ENCODE peak calls at places on chromosomes 1 and 21, in ten cellular contexts. One of them, this sample, is unnamed.

GRCh38 chr1:22171951-22172715 is 29.2 kb upstream of the WNT4 start:
- DNase-seq in Karpas-422: no peak
- DNase-seq in heart left ventricle: no peak
- DNase-seq in sigmoid colon: no peak
- DNase-seq in foreskin keratinocyte: peak
- DNase-seq in cardiac septum: no peak
- DNase-seq in cerebellar nuclear complex: no peak
- DNase-seq in iris pigment epithelial cell: no peak
- DNase-seq in hepatic stellate cell: no peak
- DNase-seq in upper lobe of left lung: no peak
- DNase-seq in this sample: peak

GRCh38 chr21:27477321-27477720 is 510.4 kb upstream of the ADAMTS5 start:
- DNase-seq in foreskin keratinocyte: no peak
- DNase-seq in iris pigment epithelial cell: peak
- DNase-seq in upper lobe of left lung: no peak
- DNase-seq in sigmoid colon: no peak
- DNase-seq in hepatic stellate cell: no peak
- DNase-seq in cardiac septum: no peak
- DNase-seq in cerebellar nuclear complex: no peak
- DNase-seq in heart left ventricle: no peak
- DNase-seq in Karpas-422: no peak
- DNase-seq in this sample: no peak

GRCh38 chr1:179229214-179230140 is at the start of gene ABL2:
- DNase-seq in Karpas-422: peak
- DNase-seq in cerebellar nuclear complex: no peak
- DNase-seq in foreskin keratinocyte: no peak
- DNase-seq in iris pigment epithelial cell: no peak
- DNase-seq in cardiac septum: peak
- DNase-seq in upper lobe of left lung: peak
- DNase-seq in heart left ventricle: peak
- DNase-seq in sigmoid colon: peak
- DNase-seq in hepatic stellate cell: peak
- DNase-seq in this sample: peak

GRCh38 chr21:34367320-34367935 is 3.6 kb downstream of the KCNE2 start:
- DNase-seq in foreskin keratinocyte: peak
- DNase-seq in heart left ventricle: no peak
- DNase-seq in cardiac septum: no peak
- DNase-seq in upper lobe of left lung: no peak
- DNase-seq in Karpas-422: peak
- DNase-seq in hepatic stellate cell: peak
- DNase-seq in sigmoid colon: peak
- DNase-seq in cerebellar nuclear complex: no peak
- DNase-seq in iris pigment epithelial cell: peak
- DNase-seq in this sample: peak

GRCh38 chr21:29130234-29130993 is at the start of gene MAP3K7CL:
- DNase-seq in iris pigment epithelial cell: peak
- DNase-seq in sigmoid colon: peak
- DNase-seq in cerebellar nuclear complex: no peak
- DNase-seq in upper lobe of left lung: peak
- DNase-seq in foreskin keratinocyte: peak
- DNase-seq in heart left ventricle: peak
- DNase-seq in cardiac septum: peak
- DNase-seq in Karpas-422: no peak
- DNase-seq in hepatic stellate cell: peak
- DNase-seq in this sample: no peak

GRCh38 chr1:107243461-107243860 is 102.6 kb downstream of the NTNG1 start:
- DNase-seq in heart left ventricle: no peak
- DNase-seq in hepatic stellate cell: no peak
- DNase-seq in foreskin keratinocyte: no peak
- DNase-seq in cerebellar nuclear complex: no peak
- DNase-seq in cardiac septum: no peak
- DNase-seq in iris pigment epithelial cell: no peak
- DNase-seq in sigmoid colon: no peak
- DNase-seq in Karpas-422: no peak
- DNase-seq in upper lobe of left lung: no peak
- DNase-seq in this sample: no peak

GRCh38 chr1:43304771-43305300 is 4.1 kb downstream of the TIE1 start:
- DNase-seq in cerebellar nuclear complex: no peak
- DNase-seq in upper lobe of left lung: peak
- DNase-seq in hepatic stellate cell: no peak
- DNase-seq in sigmoid colon: peak
- DNase-seq in heart left ventricle: no peak
- DNase-seq in foreskin keratinocyte: no peak
- DNase-seq in iris pigment epithelial cell: no peak
- DNase-seq in Karpas-422: no peak
- DNase-seq in cardiac septum: no peak
- DNase-seq in this sample: no peak

GRCh38 chr1:69569281-69569970 is 1.7 kb downstream of the LRRC7 start:
- DNase-seq in sigmoid colon: no peak
- DNase-seq in upper lobe of left lung: no peak
- DNase-seq in cardiac septum: no peak
- DNase-seq in foreskin keratinocyte: no peak
- DNase-seq in Karpas-422: no peak
- DNase-seq in cerebellar nuclear complex: no peak
- DNase-seq in hepatic stellate cell: no peak
- DNase-seq in heart left ventricle: no peak
- DNase-seq in iris pigment epithelial cell: no peak
- DNase-seq in this sample: peak

GRCh38 chr1:7403265-7404045 is 367.6 kb upstream of the VAMP3 start:
- DNase-seq in hepatic stellate cell: no peak
- DNase-seq in Karpas-422: no peak
- DNase-seq in heart left ventricle: no peak
- DNase-seq in sigmoid colon: peak
- DNase-seq in iris pigment epithelial cell: peak
- DNase-seq in foreskin keratinocyte: peak
- DNase-seq in cerebellar nuclear complex: no peak
- DNase-seq in cardiac septum: no peak
- DNase-seq in upper lobe of left lung: no peak
- DNase-seq in this sample: no peak

GRCh38 chr1:55195523-55196233 is 19.5 kb downstream of the USP24 start:
- DNase-seq in cardiac septum: no peak
- DNase-seq in foreskin keratinocyte: no peak
- DNase-seq in hepatic stellate cell: no peak
- DNase-seq in sigmoid colon: no peak
- DNase-seq in upper lobe of left lung: no peak
- DNase-seq in heart left ventricle: no peak
- DNase-seq in Karpas-422: no peak
- DNase-seq in cerebellar nuclear complex: no peak
- DNase-seq in iris pigment epithelial cell: peak
- DNase-seq in this sample: no peak

GRCh38 chr1:12594966-12595838 is 22.8 kb downstream of the DHRS3 start:
- DNase-seq in cerebellar nuclear complex: no peak
- DNase-seq in Karpas-422: no peak
- DNase-seq in hepatic stellate cell: peak
- DNase-seq in heart left ventricle: peak
- DNase-seq in cardiac septum: peak
- DNase-seq in sigmoid colon: peak
- DNase-seq in iris pigment epithelial cell: peak
- DNase-seq in foreskin keratinocyte: no peak
- DNase-seq in upper lobe of left lung: peak
- DNase-seq in this sample: peak

GRCh38 chr1:74763714-74764301 is 30.9 kb downstream of the TYW3 start:
- DNase-seq in heart left ventricle: no peak
- DNase-seq in foreskin keratinocyte: no peak
- DNase-seq in sigmoid colon: no peak
- DNase-seq in Karpas-422: no peak
- DNase-seq in upper lobe of left lung: no peak
- DNase-seq in hepatic stellate cell: no peak
- DNase-seq in iris pigment epithelial cell: peak
- DNase-seq in cardiac septum: no peak
- DNase-seq in cerebellar nuclear complex: no peak
- DNase-seq in this sample: no peak

GRCh38 chr1:55141295-55141893 is 73.8 kb downstream of the USP24 start:
- DNase-seq in Karpas-422: no peak
- DNase-seq in hepatic stellate cell: no peak
- DNase-seq in cardiac septum: no peak
- DNase-seq in upper lobe of left lung: no peak
- DNase-seq in sigmoid colon: no peak
- DNase-seq in cerebellar nuclear complex: no peak
- DNase-seq in iris pigment epithelial cell: no peak
- DNase-seq in foreskin keratinocyte: no peak
- DNase-seq in heart left ventricle: no peak
- DNase-seq in this sample: no peak

GRCh38 chr21:38669186-38669585 is 136.5 kb upstream of the ETS2 start:
- DNase-seq in Karpas-422: peak
- DNase-seq in heart left ventricle: no peak
- DNase-seq in cardiac septum: no peak
- DNase-seq in upper lobe of left lung: no peak
- DNase-seq in cerebellar nuclear complex: no peak
- DNase-seq in sigmoid colon: no peak
- DNase-seq in hepatic stellate cell: no peak
- DNase-seq in iris pigment epithelial cell: peak
- DNase-seq in foreskin keratinocyte: no peak
- DNase-seq in this sample: peak

GRCh38 chr1:74396942-74397341 is 115.5 kb downstream of the LRRC53 start:
- DNase-seq in heart left ventricle: peak
- DNase-seq in Karpas-422: no peak
- DNase-seq in hepatic stellate cell: no peak
- DNase-seq in upper lobe of left lung: no peak
- DNase-seq in foreskin keratinocyte: no peak
- DNase-seq in cardiac septum: no peak
- DNase-seq in iris pigment epithelial cell: no peak
- DNase-seq in cerebellar nuclear complex: no peak
- DNase-seq in sigmoid colon: no peak
- DNase-seq in this sample: no peak

GRCh38 chr1:178534137-178534868 is 21.4 kb downstream of the TEX35 start:
- DNase-seq in upper lobe of left lung: no peak
- DNase-seq in hepatic stellate cell: no peak
- DNase-seq in heart left ventricle: no peak
- DNase-seq in cerebellar nuclear complex: no peak
- DNase-seq in Karpas-422: no peak
- DNase-seq in iris pigment epithelial cell: no peak
- DNase-seq in foreskin keratinocyte: no peak
- DNase-seq in sigmoid colon: peak
- DNase-seq in cardiac septum: no peak
- DNase-seq in this sample: no peak

GRCh38 chr1:161274874-161275273 is 16.3 kb downstream of the PCP4L1 start:
- DNase-seq in hepatic stellate cell: no peak
- DNase-seq in foreskin keratinocyte: no peak
- DNase-seq in cerebellar nuclear complex: no peak
- DNase-seq in sigmoid colon: no peak
- DNase-seq in cardiac septum: no peak
- DNase-seq in iris pigment epithelial cell: no peak
- DNase-seq in upper lobe of left lung: no peak
- DNase-seq in Karpas-422: no peak
- DNase-seq in heart left ventricle: no peak
- DNase-seq in this sample: no peak

GRCh38 chr1:205688171-205688570 is 7.9 kb upstream of the SLC45A3 start:
- DNase-seq in iris pigment epithelial cell: no peak
- DNase-seq in upper lobe of left lung: no peak
- DNase-seq in heart left ventricle: no peak
- DNase-seq in cerebellar nuclear complex: no peak
- DNase-seq in sigmoid colon: no peak
- DNase-seq in cardiac septum: no peak
- DNase-seq in hepatic stellate cell: no peak
- DNase-seq in Karpas-422: no peak
- DNase-seq in foreskin keratinocyte: no peak
- DNase-seq in this sample: no peak

GRCh38 chr1:203291201-203292096 is 13.9 kb upstream of the BTG2 start:
- DNase-seq in iris pigment epithelial cell: peak
- DNase-seq in Karpas-422: no peak
- DNase-seq in cardiac septum: no peak
- DNase-seq in sigmoid colon: peak
- DNase-seq in foreskin keratinocyte: no peak
- DNase-seq in heart left ventricle: no peak
- DNase-seq in hepatic stellate cell: no peak
- DNase-seq in cerebellar nuclear complex: no peak
- DNase-seq in upper lobe of left lung: peak
- DNase-seq in this sample: no peak

GRCh38 chr1:33244809-33245186 is 11.5 kb upstream of the ZNF362 start:
- DNase-seq in hepatic stellate cell: no peak
- DNase-seq in foreskin keratinocyte: no peak
- DNase-seq in iris pigment epithelial cell: no peak
- DNase-seq in cerebellar nuclear complex: no peak
- DNase-seq in sigmoid colon: no peak
- DNase-seq in cardiac septum: no peak
- DNase-seq in upper lobe of left lung: no peak
- DNase-seq in Karpas-422: peak
- DNase-seq in heart left ventricle: no peak
- DNase-seq in this sample: no peak

GRCh38 chr1:89254658-89255287 is 17.9 kb downstream of the GBP5 start:
- DNase-seq in Karpas-422: no peak
- DNase-seq in cerebellar nuclear complex: no peak
- DNase-seq in cardiac septum: no peak
- DNase-seq in heart left ventricle: no peak
- DNase-seq in hepatic stellate cell: no peak
- DNase-seq in foreskin keratinocyte: no peak
- DNase-seq in iris pigment epithelial cell: no peak
- DNase-seq in upper lobe of left lung: no peak
- DNase-seq in sigmoid colon: no peak
- DNase-seq in this sample: no peak

GRCh38 chr1:109160054-109160840 is 46.3 kb downstream of the ELAPOR1 start:
- DNase-seq in iris pigment epithelial cell: no peak
- DNase-seq in Karpas-422: no peak
- DNase-seq in cardiac septum: no peak
- DNase-seq in upper lobe of left lung: no peak
- DNase-seq in sigmoid colon: no peak
- DNase-seq in cerebellar nuclear complex: no peak
- DNase-seq in hepatic stellate cell: no peak
- DNase-seq in heart left ventricle: no peak
- DNase-seq in foreskin keratinocyte: no peak
- DNase-seq in this sample: no peak

GRCh38 chr21:25887166-25887565 is 152.4 kb downstream of the GABPA start:
- DNase-seq in foreskin keratinocyte: no peak
- DNase-seq in hepatic stellate cell: no peak
- DNase-seq in iris pigment epithelial cell: no peak
- DNase-seq in heart left ventricle: no peak
- DNase-seq in upper lobe of left lung: no peak
- DNase-seq in Karpas-422: peak
- DNase-seq in cerebellar nuclear complex: no peak
- DNase-seq in sigmoid colon: no peak
- DNase-seq in cardiac septum: no peak
- DNase-seq in this sample: peak

GRCh38 chr21:14684071-14684470 is 138.0 kb upstream of the SAMSN1 start:
- DNase-seq in iris pigment epithelial cell: no peak
- DNase-seq in sigmoid colon: no peak
- DNase-seq in cardiac septum: no peak
- DNase-seq in cerebellar nuclear complex: no peak
- DNase-seq in foreskin keratinocyte: no peak
- DNase-seq in heart left ventricle: no peak
- DNase-seq in upper lobe of left lung: no peak
- DNase-seq in Karpas-422: no peak
- DNase-seq in hepatic stellate cell: no peak
- DNase-seq in this sample: no peak

GRCh38 chr1:229024528-229025119 is 246.3 kb upstream of the RAB4A start:
- DNase-seq in Karpas-422: no peak
- DNase-seq in iris pigment epithelial cell: peak
- DNase-seq in sigmoid colon: peak
- DNase-seq in heart left ventricle: peak
- DNase-seq in hepatic stellate cell: peak
- DNase-seq in cardiac septum: peak
- DNase-seq in cerebellar nuclear complex: no peak
- DNase-seq in upper lobe of left lung: peak
- DNase-seq in foreskin keratinocyte: peak
- DNase-seq in this sample: no peak

GRCh38 chr1:10668241-10668761 is 128.1 kb downstream of the CASZ1 start:
- DNase-seq in cardiac septum: no peak
- DNase-seq in hepatic stellate cell: no peak
- DNase-seq in heart left ventricle: no peak
- DNase-seq in cerebellar nuclear complex: no peak
- DNase-seq in iris pigment epithelial cell: no peak
- DNase-seq in foreskin keratinocyte: no peak
- DNase-seq in upper lobe of left lung: peak
- DNase-seq in Karpas-422: no peak
- DNase-seq in sigmoid colon: no peak
- DNase-seq in this sample: no peak

GRCh38 chr1:204427302-204427701 is 15.7 kb upstream of the PPP1R15B start:
- DNase-seq in foreskin keratinocyte: no peak
- DNase-seq in cerebellar nuclear complex: no peak
- DNase-seq in sigmoid colon: no peak
- DNase-seq in Karpas-422: no peak
- DNase-seq in hepatic stellate cell: no peak
- DNase-seq in iris pigment epithelial cell: no peak
- DNase-seq in cardiac septum: no peak
- DNase-seq in upper lobe of left lung: no peak
- DNase-seq in heart left ventricle: no peak
- DNase-seq in this sample: no peak

GRCh38 chr1:230279583-230279945 is 146.6 kb downstream of the PGBD5 start:
- DNase-seq in heart left ventricle: no peak
- DNase-seq in sigmoid colon: peak
- DNase-seq in cardiac septum: peak
- DNase-seq in hepatic stellate cell: no peak
- DNase-seq in iris pigment epithelial cell: no peak
- DNase-seq in foreskin keratinocyte: no peak
- DNase-seq in upper lobe of left lung: peak
- DNase-seq in cerebellar nuclear complex: no peak
- DNase-seq in Karpas-422: peak
- DNase-seq in this sample: no peak

This sample was measured in GM23338.